ENCODE peak calls at places on chromosomes 5 and 9, in four cellular contexts. W is NCI-H1105, O is HTR-8/SVneo, M is DMS153. J is an unnamed sample.
A peak's percentile ranks its signal among the peaks of the same experiment; 100 is the strongest.

GRCh38 chr9:89007568-89007967 is 16.3 kb downstream of the S1PR3 start:
- DNase-seq in W (no peak), O (no peak), M (no peak), J (no peak)

GRCh38 chr9:133647765-133648469 is 11.8 kb downstream of the DBH start:
- DNase-seq in W (no peak), O (no peak), M (no peak), J (no peak)

GRCh38 chr9:105656131-105656921 is 5.9 kb upstream of the TAL2 start:
- DNase-seq in W (peak; percentile 42), O (no peak), M (peak; percentile 17), J (no peak)

GRCh38 chr9:93108301-93109041 is 12.5 kb downstream of the CARD19 start:
- DNase-seq in W (no peak), O (no peak), M (no peak), J (no peak)

GRCh38 chr5:35835796-35836742 is 20.6 kb upstream of the IL7R start:
- DNase-seq in W (no peak), O (no peak), M (no peak), J (no peak)

GRCh38 chr9:38183994-38184568 is 115.1 kb upstream of the SHB start:
- DNase-seq in W (no peak), O (no peak), M (no peak), J (no peak)

GRCh38 chr5:2703041-2703440 is 48.4 kb downstream of the IRX2 start:
- DNase-seq in W (no peak), O (no peak), M (no peak), J (no peak)

GRCh38 chr9:105066265-105066865 is 138.4 kb upstream of the ABCA1 start:
- DNase-seq in W (no peak), O (no peak), M (no peak), J (no peak)

GRCh38 chr5:6504677-6505414 is 56.2 kb downstream of the UBE2QL1 start:
- DNase-seq in W (no peak), O (peak; percentile 71), M (peak; percentile 63), J (no peak)

GRCh38 chr9:93300175-93300572 is 116.2 kb downstream of the WNK2 start:
- DNase-seq in W (no peak), O (no peak), M (no peak), J (no peak)